ENCODE peak calls at places on chromosome 13, in seven cellular contexts. D is pancreas, B is AG10803, M is fibroblast of pulmonary artery, S is kidney epithelial cell, U is right cardiac atrium, W is skeletal muscle cell. V is an unnamed sample.

GRCh38 chr13:45996631-45997030 is 55.9 kb downstream of the ZC3H13 start:
- DNase-seq in D (no peak), B (no peak), M (no peak), S (no peak), U (no peak), W (no peak), V (no peak)

GRCh38 chr13:75357576-75358295 is 124.2 kb downstream of the TBC1D4 start:
- DNase-seq in D (no peak), B (peak), M (peak), S (no peak), U (peak), W (peak), V (peak)

GRCh38 chr13:102913924-102914628 is 68.2 kb downstream of the ERCC5 start:
- DNase-seq in D (no peak), B (peak), M (peak), S (no peak), U (no peak), W (no peak), V (no peak)

GRCh38 chr13:112859817-112860190 is 109.2 kb upstream of the MCF2L start:
- DNase-seq in D (no peak), B (peak), M (peak), S (peak), U (no peak), W (peak), V (no peak)

GRCh38 chr13:36418022-36418805 is 14.1 kb upstream of the CCNA1 start:
- DNase-seq in D (no peak), B (peak), M (peak), S (no peak), U (no peak), W (peak), V (no peak)

GRCh38 chr13:24682353-24682752 is 2.1 kb downstream of the ATP12A start:
- DNase-seq in D (no peak), B (no peak), M (no peak), S (no peak), U (no peak), W (no peak), V (no peak)

GRCh38 chr13:31121327-31122140 is 40.2 kb downstream of the HSPH1 start:
- DNase-seq in D (no peak), B (no peak), M (peak), S (no peak), U (no peak), W (no peak), V (no peak)

GRCh38 chr13:43006893-43007631 is 15.0 kb upstream of the EPSTI1 start:
- DNase-seq in D (no peak), B (peak), M (peak), S (no peak), U (no peak), W (peak), V (peak)

GRCh38 chr13:98459721-98460370 is 117.1 kb downstream of the STK24 start:
- DNase-seq in D (no peak), B (no peak), M (no peak), S (no peak), U (no peak), W (no peak), V (no peak)

GRCh38 chr13:112606125-112607001 is 18.4 kb upstream of the TUBGCP3 start:
- DNase-seq in D (peak), B (peak), M (peak), S (peak), U (peak), W (peak), V (peak)

GRCh38 chr13:94917814-94918213 is 205.5 kb upstream of the SOX21 start:
- DNase-seq in D (no peak), B (peak), M (peak), S (no peak), U (no peak), W (no peak), V (peak)

GRCh38 chr13:57630661-57631606 is 610 bp upstream of the PCDH17 start:
- DNase-seq in D (no peak), B (no peak), M (no peak), S (peak), U (no peak), W (no peak), V (peak)

GRCh38 chr13:93180376-93180966 is 46.1 kb upstream of the GPC6 start:
- DNase-seq in D (no peak), B (peak), M (peak), S (no peak), U (no peak), W (no peak), V (peak)

GRCh38 chr13:32022292-32022691 is 9.3 kb upstream of the FRY start:
- DNase-seq in D (no peak), B (no peak), M (no peak), S (no peak), U (peak), W (no peak), V (peak)

GRCh38 chr13:113112893-113113845 is 7.6 kb downstream of the F7 start:
- DNase-seq in D (no peak), B (no peak), M (no peak), S (no peak), U (no peak), W (no peak), V (no peak)

GRCh38 chr13:23969672-23970071 is 72.4 kb upstream of the C1QTNF9B start:
- DNase-seq in D (no peak), B (peak), M (peak), S (no peak), U (no peak), W (no peak), V (no peak)

GRCh38 chr13:98937911-98938381 is 39.9 kb downstream of the DOCK9 start:
- DNase-seq in D (no peak), B (peak), M (no peak), S (no peak), U (no peak), W (no peak), V (no peak)

GRCh38 chr13:113224486-113224885 is 15.1 kb downstream of the CUL4A start:
- DNase-seq in D (no peak), B (no peak), M (no peak), S (no peak), U (no peak), W (no peak), V (peak)

GRCh38 chr13:84649853-84650252 is 767.6 kb upstream of the SLITRK1 start:
- DNase-seq in D (no peak), B (peak), M (peak), S (no peak), U (no peak), W (no peak), V (no peak)

GRCh38 chr13:43785681-43786471 is 896 bp downstream of the ENOX1 start:
- DNase-seq in D (peak), B (peak), M (peak), S (no peak), U (peak), W (no peak), V (peak)

GRCh38 chr13:51396352-51396751 is 56.5 kb downstream of the INTS6 start:
- DNase-seq in D (no peak), B (peak), M (peak), S (no peak), U (no peak), W (peak), V (no peak)

GRCh38 chr13:80177327-80177726 is 163.6 kb downstream of the SPRY2 start:
- DNase-seq in D (no peak), B (no peak), M (no peak), S (no peak), U (no peak), W (no peak), V (no peak)

GRCh38 chr13:41916173-41916954 is 44.5 kb downstream of the VWA8 start:
- DNase-seq in D (no peak), B (peak), M (peak), S (peak), U (no peak), W (peak), V (no peak)

GRCh38 chr13:84399320-84400085 is 517.2 kb upstream of the SLITRK1 start:
- DNase-seq in D (no peak), B (no peak), M (no peak), S (no peak), U (no peak), W (no peak), V (no peak)

GRCh38 chr13:25967144-25967543 is 84.7 kb downstream of the SHISA2 start:
- DNase-seq in D (no peak), B (no peak), M (no peak), S (no peak), U (no peak), W (no peak), V (no peak)

GRCh38 chr13:98175823-98176222 is 1.2 kb downstream of the RNF113B start:
- DNase-seq in D (no peak), B (peak), M (no peak), S (no peak), U (no peak), W (no peak), V (no peak)

GRCh38 chr13:97344250-97345175 is 89.5 kb upstream of the RAP2A start:
- DNase-seq in D (peak), B (peak), M (peak), S (peak), U (peak), W (no peak), V (peak)

GRCh38 chr13:26017196-26017921 is 34.5 kb downstream of the SHISA2 start:
- DNase-seq in D (no peak), B (no peak), M (no peak), S (no peak), U (no peak), W (peak), V (no peak)

GRCh38 chr13:112012004-112012704 is 54.8 kb upstream of the SOX1 start:
- DNase-seq in D (no peak), B (no peak), M (no peak), S (no peak), U (no peak), W (no peak), V (no peak)

GRCh38 chr13:27979765-27980279 is 8.7 kb downstream of the URAD start:
- DNase-seq in D (no peak), B (no peak), M (no peak), S (no peak), U (no peak), W (no peak), V (no peak)

GRCh38 chr13:27977476-27978300 is 8.6 kb upstream of the CDX2 start:
- DNase-seq in D (no peak), B (no peak), M (peak), S (no peak), U (no peak), W (no peak), V (no peak)

GRCh38 chr13:27976362-27977177 is 7.5 kb upstream of the CDX2 start:
- DNase-seq in D (no peak), B (no peak), M (no peak), S (no peak), U (no peak), W (no peak), V (no peak)

GRCh38 chr13:27979001-27979643 is 9.4 kb downstream of the URAD start:
- DNase-seq in D (no peak), B (no peak), M (no peak), S (no peak), U (no peak), W (no peak), V (no peak)

DNA sequence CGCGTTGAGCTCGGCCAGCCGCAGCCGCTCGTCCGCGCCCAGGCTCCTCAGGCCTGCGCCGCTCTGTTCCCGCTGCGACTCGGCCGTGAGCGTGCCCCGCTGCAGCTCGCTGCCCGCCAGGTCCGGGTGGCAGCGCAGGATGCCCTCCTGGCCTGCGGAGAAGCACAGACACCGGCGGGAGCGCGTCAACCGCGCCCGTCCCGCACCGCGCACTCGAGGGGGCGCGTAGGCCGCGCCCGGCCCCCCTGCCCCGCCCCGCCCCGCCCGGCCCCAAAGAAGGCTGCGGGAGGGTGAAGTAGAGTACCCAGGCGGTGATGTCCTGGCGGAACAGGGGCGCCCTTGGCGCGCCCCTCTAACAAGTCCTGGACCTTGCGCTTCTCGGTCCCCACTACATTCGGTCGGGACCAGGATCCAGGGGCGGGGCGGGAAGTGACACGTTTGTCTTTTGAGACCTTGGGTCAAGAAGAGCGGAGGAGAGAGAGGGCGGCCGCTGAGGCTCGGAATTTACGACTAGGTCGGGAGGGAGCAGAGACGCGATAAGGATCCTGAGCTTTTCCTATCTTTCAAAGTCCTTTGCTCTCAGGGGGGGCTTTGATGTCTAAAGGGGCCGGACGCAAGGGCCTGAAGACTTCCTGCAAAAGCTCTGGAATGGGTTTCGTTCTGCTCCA is 9.3 kb upstream of the CDX2 start:
- DNase-seq in D (no peak), B (no peak), M (no peak), S (no peak), U (no peak), W (no peak), V (no peak)
- H3K4me3 ChIP-seq in D (peak), B (no peak), M (no peak), S (no peak), U (no peak), W (no peak), V (no peak)

DNA sequence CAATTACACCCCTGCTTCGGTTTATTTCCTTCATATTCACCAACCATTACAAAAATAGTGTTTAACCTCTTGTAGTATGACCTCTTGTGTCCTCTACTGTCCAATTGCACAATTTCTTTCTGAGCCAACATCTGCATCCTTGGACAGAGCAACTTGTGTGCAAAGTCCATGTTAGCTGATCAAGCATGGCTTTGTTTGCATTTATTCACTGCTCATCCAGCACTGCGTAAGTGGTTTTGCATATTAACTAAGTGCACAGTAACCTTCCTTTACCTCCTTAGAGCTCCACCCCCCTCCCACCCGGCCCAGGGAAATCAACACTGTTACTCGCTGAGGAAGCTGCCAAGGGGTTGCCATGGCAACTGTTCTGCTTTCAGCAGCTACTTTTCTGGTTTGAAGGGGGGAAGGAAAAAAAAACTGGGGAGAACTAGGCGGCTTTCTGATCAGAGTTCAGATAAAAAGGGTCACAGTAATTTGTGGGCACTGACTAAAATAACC is 153.5 kb upstream of the KLF12 start:
- DNase-seq in D (peak), B (peak), M (peak), S (peak), U (peak), W (peak), V (peak)
- H3K4me3 ChIP-seq in D (no peak), B (no peak), M (no peak), S (no peak), U (peak), W (no peak), V (no peak)

GRCh38 chr13:33992891-33993336 is 175.0 kb downstream of the RFC3 start:
- DNase-seq in D (no peak), B (no peak), M (no peak), S (no peak), U (no peak), W (no peak), V (no peak)
- H3K4me3 ChIP-seq in D (no peak), B (no peak), M (no peak), S (no peak), U (no peak), W (no peak), V (no peak)

GRCh38 chr13:27960362-27961226 is 8.5 kb downstream of the CDX2 start:
- DNase-seq in D (peak), B (peak), M (peak), S (no peak), U (peak), W (no peak), V (no peak)

GRCh38 chr13:27961227-27962085 is 7.7 kb downstream of the CDX2 start:
- DNase-seq in D (no peak), B (no peak), M (no peak), S (no peak), U (no peak), W (no peak), V (no peak)

GRCh38 chr13:27958928-27959539 is 10.1 kb downstream of the CDX2 start:
- DNase-seq in D (no peak), B (no peak), M (no peak), S (no peak), U (no peak), W (no peak), V (no peak)

GRCh38 chr13:27962128-27962841 is 6.8 kb downstream of the CDX2 start:
- DNase-seq in D (no peak), B (no peak), M (no peak), S (no peak), U (no peak), W (no peak), V (no peak)

GRCh38 chr13:27959976-27960361 is 9.1 kb downstream of the CDX2 start:
- DNase-seq in D (no peak), B (no peak), M (no peak), S (no peak), U (no peak), W (no peak), V (no peak)
- H3K4me3 ChIP-seq in D (peak), B (no peak), M (no peak), S (no peak), U (peak), W (no peak), V (no peak)

GRCh38 chr13:48222358-48223015 is 10.5 kb upstream of the ITM2B start:
- DNase-seq in D (no peak), B (peak), M (peak), S (no peak), U (peak), W (no peak), V (no peak)
- H3K4me3 ChIP-seq in D (no peak), B (peak), M (peak), S (no peak), U (peak), W (no peak), V (no peak)